ENCODE peak calls at places on chromosome 16, in seven cellular contexts. One of them, this sample, is unnamed. For H3K4me1, the result is how much of the 10 kb centered on the place peaks cover.

GRCh38 chr16:78706637-78707036 is 607.2 kb downstream of the WWOX start:
- DNase-seq in prostate gland: no peak
- DNase-seq in sigmoid colon: no peak
- DNase-seq in IMR-90: no peak
- DNase-seq in transverse colon: no peak
- DNase-seq in body of pancreas: no peak
- DNase-seq in Peyer's patch: no peak
- DNase-seq in this sample: no peak

GRCh38 chr16:88866151-88866920 is at the start of gene PABPN1L:
- DNase-seq in prostate gland: no peak
- DNase-seq in sigmoid colon: no peak
- DNase-seq in IMR-90: no peak
- DNase-seq in transverse colon: no peak
- DNase-seq in body of pancreas: no peak
- DNase-seq in Peyer's patch: no peak
- DNase-seq in this sample: no peak

GRCh38 chr16:20349615-20350014 is 2.9 kb downstream of the UMOD start:
- DNase-seq in prostate gland: no peak
- DNase-seq in sigmoid colon: no peak
- DNase-seq in IMR-90: no peak
- DNase-seq in transverse colon: no peak
- DNase-seq in body of pancreas: no peak
- DNase-seq in Peyer's patch: no peak
- DNase-seq in this sample: no peak

GRCh38 chr16:57893559-57894389 is 77.2 kb downstream of the CNGB1 start:
- DNase-seq in prostate gland: no peak
- DNase-seq in sigmoid colon: no peak
- DNase-seq in IMR-90: peak
- DNase-seq in transverse colon: no peak
- DNase-seq in body of pancreas: peak
- DNase-seq in Peyer's patch: no peak
- DNase-seq in this sample: no peak

GRCh38 chr16:63856537-63856936 is 1265.3 kb downstream of the CDH11 start:
- DNase-seq in prostate gland: no peak
- DNase-seq in sigmoid colon: no peak
- DNase-seq in IMR-90: no peak
- DNase-seq in transverse colon: no peak
- DNase-seq in body of pancreas: no peak
- DNase-seq in Peyer's patch: no peak
- DNase-seq in this sample: no peak

GRCh38 chr16:72224260-72224768 is 52.4 kb upstream of the PMFBP1 start:
- DNase-seq in prostate gland: no peak
- DNase-seq in sigmoid colon: no peak
- DNase-seq in IMR-90: no peak
- DNase-seq in transverse colon: peak
- DNase-seq in body of pancreas: peak
- DNase-seq in Peyer's patch: no peak
- DNase-seq in this sample: no peak

GRCh38 chr16:17230932-17231581 is 239.7 kb downstream of the XYLT1 start:
- DNase-seq in prostate gland: no peak
- DNase-seq in sigmoid colon: no peak
- DNase-seq in IMR-90: no peak
- DNase-seq in transverse colon: no peak
- DNase-seq in body of pancreas: no peak
- DNase-seq in Peyer's patch: no peak
- DNase-seq in this sample: no peak

GRCh38 chr16:83606486-83607030 is 201.2 kb upstream of the HSBP1 start:
- DNase-seq in prostate gland: no peak
- DNase-seq in sigmoid colon: no peak
- DNase-seq in IMR-90: no peak
- DNase-seq in transverse colon: no peak
- DNase-seq in body of pancreas: no peak
- DNase-seq in Peyer's patch: no peak
- DNase-seq in this sample: no peak

GRCh38 chr16:9340402-9341095 is 249.1 kb downstream of the HAPSTR1 start:
- DNase-seq in prostate gland: no peak
- DNase-seq in sigmoid colon: no peak
- DNase-seq in IMR-90: no peak
- DNase-seq in transverse colon: no peak
- DNase-seq in body of pancreas: no peak
- DNase-seq in Peyer's patch: no peak
- DNase-seq in this sample: no peak

GRCh38 chr16:19879241-19879792 is 5.3 kb downstream of the GPRC5B start:
- DNase-seq in prostate gland: peak
- DNase-seq in sigmoid colon: no peak
- DNase-seq in IMR-90: peak
- DNase-seq in transverse colon: no peak
- DNase-seq in body of pancreas: no peak
- DNase-seq in Peyer's patch: no peak
- DNase-seq in this sample: peak

GRCh38 chr16:89133457-89134127 is 38.0 kb upstream of the CDH15 start:
- DNase-seq in prostate gland: no peak
- DNase-seq in sigmoid colon: no peak
- DNase-seq in IMR-90: no peak
- DNase-seq in transverse colon: no peak
- DNase-seq in body of pancreas: no peak
- DNase-seq in Peyer's patch: no peak
- DNase-seq in this sample: no peak

GRCh38 chr16:30351586-30352419 is 3.3 kb downstream of the CD2BP2 start:
- DNase-seq in prostate gland: peak
- DNase-seq in sigmoid colon: peak
- DNase-seq in IMR-90: peak
- DNase-seq in transverse colon: peak
- DNase-seq in body of pancreas: peak
- DNase-seq in Peyer's patch: no peak
- DNase-seq in this sample: peak

GRCh38 chr16:80058236-80058635 is 457.7 kb upstream of the MAF start:
- DNase-seq in prostate gland: peak
- DNase-seq in sigmoid colon: peak
- DNase-seq in IMR-90: no peak
- DNase-seq in transverse colon: peak
- DNase-seq in body of pancreas: peak
- DNase-seq in Peyer's patch: no peak
- DNase-seq in this sample: peak

GRCh38 chr16:12899529-12900168 is 1.7 kb upstream of the SHISA9 start:
- DNase-seq in prostate gland: no peak
- DNase-seq in sigmoid colon: no peak
- DNase-seq in IMR-90: no peak
- DNase-seq in transverse colon: no peak
- DNase-seq in body of pancreas: no peak
- DNase-seq in Peyer's patch: no peak
- DNase-seq in this sample: no peak

GRCh38 chr16:12902511-12903324 is 1.3 kb downstream of the SHISA9 start:
- DNase-seq in prostate gland: no peak
- DNase-seq in sigmoid colon: no peak
- DNase-seq in IMR-90: no peak
- DNase-seq in transverse colon: no peak
- DNase-seq in body of pancreas: no peak
- DNase-seq in Peyer's patch: no peak
- DNase-seq in this sample: peak

GRCh38 chr16:12900599-12901203 is 697 bp upstream of the SHISA9 start:
- DNase-seq in prostate gland: no peak
- DNase-seq in sigmoid colon: no peak
- DNase-seq in IMR-90: no peak
- DNase-seq in transverse colon: no peak
- DNase-seq in body of pancreas: no peak
- DNase-seq in Peyer's patch: no peak
- DNase-seq in this sample: no peak

GRCh38 chr16:12901597-12902436 is at the start of gene SHISA9:
- DNase-seq in prostate gland: no peak
- DNase-seq in sigmoid colon: no peak
- DNase-seq in IMR-90: no peak
- DNase-seq in transverse colon: no peak
- DNase-seq in body of pancreas: no peak
- DNase-seq in Peyer's patch: no peak
- DNase-seq in this sample: no peak

DNA sequence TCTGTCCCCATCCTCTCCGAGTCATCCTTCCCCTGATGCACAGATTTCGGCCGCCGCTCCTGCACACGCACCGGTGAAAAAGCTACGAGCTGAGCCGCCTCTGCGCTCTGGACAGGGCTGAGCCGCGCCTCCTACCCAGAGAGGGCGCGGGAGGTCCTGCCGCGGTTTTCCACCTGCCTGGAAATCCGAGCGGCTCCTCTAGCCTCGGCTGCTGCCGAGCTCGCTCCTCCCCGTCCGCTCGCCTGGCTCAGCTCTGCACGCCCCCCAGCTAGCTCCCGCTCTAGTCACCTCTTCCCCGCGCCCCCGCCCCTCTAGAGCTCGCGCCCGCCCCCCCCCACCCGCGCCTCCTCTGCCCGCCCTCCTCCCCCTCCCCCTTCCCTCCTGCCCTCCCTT is 198 bp upstream of the SHISA9 start:
- DNase-seq in prostate gland: no peak
- DNase-seq in sigmoid colon: no peak
- DNase-seq in IMR-90: no peak
- DNase-seq in transverse colon: no peak
- DNase-seq in body of pancreas: peak
- DNase-seq in Peyer's patch: no peak
- DNase-seq in this sample: no peak
- H3K27ac ChIP-seq in prostate gland: peak
- H3K27ac ChIP-seq in sigmoid colon: no peak
- H3K27ac ChIP-seq in IMR-90: no peak
- H3K27ac ChIP-seq in transverse colon: no peak
- H3K27ac ChIP-seq in body of pancreas: no peak
- H3K27ac ChIP-seq in Peyer's patch: no peak
- H3K27ac ChIP-seq in this sample: no peak

GRCh38 chr16:66881964-66882508 is 1.7 kb downstream of the PDP2 start:
- DNase-seq in prostate gland: no peak
- DNase-seq in sigmoid colon: no peak
- DNase-seq in IMR-90: no peak
- DNase-seq in transverse colon: no peak
- DNase-seq in body of pancreas: no peak
- DNase-seq in Peyer's patch: no peak
- DNase-seq in this sample: no peak

GRCh38 chr16:66881560-66881959 is 1.2 kb downstream of the PDP2 start:
- DNase-seq in prostate gland: no peak
- DNase-seq in sigmoid colon: no peak
- DNase-seq in IMR-90: no peak
- DNase-seq in transverse colon: no peak
- DNase-seq in body of pancreas: no peak
- DNase-seq in Peyer's patch: no peak
- DNase-seq in this sample: no peak

GRCh38 chr16:66881014-66881417 is 701 bp downstream of the PDP2 start:
- DNase-seq in prostate gland: no peak
- DNase-seq in sigmoid colon: no peak
- DNase-seq in IMR-90: no peak
- DNase-seq in transverse colon: no peak
- DNase-seq in body of pancreas: no peak
- DNase-seq in Peyer's patch: peak
- DNase-seq in this sample: no peak

GRCh38 chr16:66882702-66883101 is 2.4 kb downstream of the PDP2 start:
- DNase-seq in prostate gland: no peak
- DNase-seq in sigmoid colon: no peak
- DNase-seq in IMR-90: no peak
- DNase-seq in transverse colon: no peak
- DNase-seq in body of pancreas: no peak
- DNase-seq in Peyer's patch: no peak
- DNase-seq in this sample: no peak

GRCh38 chr16:66880288-66881013 is at the start of gene PDP2:
- DNase-seq in prostate gland: peak
- DNase-seq in sigmoid colon: peak
- DNase-seq in IMR-90: peak
- DNase-seq in transverse colon: peak
- DNase-seq in body of pancreas: peak
- DNase-seq in Peyer's patch: peak
- DNase-seq in this sample: peak
- TF ChIP-seq POLR2A in prostate gland: peak
- TF ChIP-seq POLR2A in sigmoid colon: peak
- TF ChIP-seq POLR2A in IMR-90: peak
- TF ChIP-seq POLR2A in transverse colon: peak
- TF ChIP-seq POLR2A in body of pancreas: peak
- TF ChIP-seq POLR2A in Peyer's patch: peak
- TF ChIP-seq POLR2A in this sample: peak

GRCh38 chr16:31711344-31711845 is 162.2 kb upstream of the ZNF267 start:
- DNase-seq in prostate gland: no peak
- DNase-seq in sigmoid colon: no peak
- DNase-seq in IMR-90: no peak
- DNase-seq in transverse colon: no peak
- DNase-seq in body of pancreas: no peak
- DNase-seq in Peyer's patch: no peak
- DNase-seq in this sample: no peak

GRCh38 chr16:31712064-31712540 is 161.5 kb upstream of the ZNF267 start:
- DNase-seq in prostate gland: no peak
- DNase-seq in sigmoid colon: no peak
- DNase-seq in IMR-90: no peak
- DNase-seq in transverse colon: no peak
- DNase-seq in body of pancreas: peak
- DNase-seq in Peyer's patch: no peak
- DNase-seq in this sample: no peak

GRCh38 chr16:31710134-31710533 is 163.5 kb upstream of the ZNF267 start:
- DNase-seq in prostate gland: no peak
- DNase-seq in sigmoid colon: no peak
- DNase-seq in IMR-90: no peak
- DNase-seq in transverse colon: no peak
- DNase-seq in body of pancreas: no peak
- DNase-seq in Peyer's patch: no peak
- DNase-seq in this sample: no peak

GRCh38 chr16:31709181-31709580 is 164.4 kb upstream of the ZNF267 start:
- DNase-seq in prostate gland: no peak
- DNase-seq in sigmoid colon: no peak
- DNase-seq in IMR-90: no peak
- DNase-seq in transverse colon: no peak
- DNase-seq in body of pancreas: no peak
- DNase-seq in Peyer's patch: no peak
- DNase-seq in this sample: no peak

DNA sequence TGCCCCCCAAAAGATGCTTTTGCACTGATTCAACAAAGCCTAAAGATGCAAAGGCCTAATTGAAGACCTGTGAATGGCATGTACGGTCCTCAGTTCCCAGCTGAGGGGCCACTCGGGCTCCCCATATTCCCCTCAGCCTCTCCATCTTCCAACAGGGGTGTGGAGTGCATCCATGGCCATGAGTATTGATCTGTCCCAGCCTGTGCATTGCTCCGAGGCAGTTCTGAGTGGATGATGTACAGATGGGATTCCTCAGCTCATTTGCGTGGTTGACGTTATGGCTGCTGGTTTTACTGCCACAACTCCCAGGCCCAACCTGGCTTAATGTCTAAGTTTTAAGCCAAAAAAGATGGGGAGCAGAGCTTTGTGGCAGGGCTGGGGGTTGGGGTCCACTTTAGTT is 162.7 kb upstream of the ZNF267 start:
- DNase-seq in prostate gland: no peak
- DNase-seq in sigmoid colon: no peak
- DNase-seq in IMR-90: no peak
- DNase-seq in transverse colon: no peak
- DNase-seq in body of pancreas: no peak
- DNase-seq in Peyer's patch: no peak
- DNase-seq in this sample: no peak
- H3K4me1 ChIP-seq in prostate gland: under half
- H3K4me1 ChIP-seq in sigmoid colon: under half
- H3K4me1 ChIP-seq in IMR-90: under half
- H3K4me1 ChIP-seq in transverse colon: under half
- H3K4me1 ChIP-seq in body of pancreas: under half
- H3K4me1 ChIP-seq in Peyer's patch: under half
- H3K4me1 ChIP-seq in this sample: under half

DNA sequence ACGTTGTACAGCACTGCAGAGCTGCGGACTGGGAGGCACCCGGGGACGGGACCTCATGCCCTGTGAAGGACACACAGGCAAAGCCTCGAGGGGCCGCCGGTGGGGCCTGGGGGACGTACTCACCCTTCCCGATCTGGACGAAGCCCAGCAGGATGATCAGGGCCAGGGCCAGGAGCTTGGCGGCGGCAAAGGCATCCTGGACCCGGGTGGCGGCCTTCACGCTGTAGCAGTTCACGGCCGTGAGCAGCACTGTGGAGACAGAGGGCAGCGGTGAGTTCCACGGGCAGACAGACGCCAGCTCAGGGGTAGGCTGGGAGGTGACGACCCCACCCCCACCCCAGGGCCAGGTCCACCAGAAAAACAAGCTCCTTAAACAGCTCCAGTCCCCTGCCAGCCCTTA is 17.7 kb downstream of the SLC7A5 start:
- DNase-seq in prostate gland: no peak
- DNase-seq in sigmoid colon: no peak
- DNase-seq in IMR-90: no peak
- DNase-seq in transverse colon: no peak
- DNase-seq in body of pancreas: no peak
- DNase-seq in Peyer's patch: no peak
- DNase-seq in this sample: no peak
- H3K27ac ChIP-seq in prostate gland: no peak
- H3K27ac ChIP-seq in sigmoid colon: peak
- H3K27ac ChIP-seq in IMR-90: no peak
- H3K27ac ChIP-seq in transverse colon: no peak
- H3K27ac ChIP-seq in body of pancreas: no peak
- H3K27ac ChIP-seq in Peyer's patch: no peak
- H3K27ac ChIP-seq in this sample: no peak